ENCODE peak calls at places on chromosomes 2 and 18, in seven cellular contexts. G is heart right ventricle; H is A549; K is SJSA1; X is CD8-positive, alpha-beta memory T cell; V is transverse colon; A is AG10803. T is an unnamed sample.

GRCh38 chr2:219713110-219713509 is 85.7 kb downstream of the SLC4A3 start:
- DNase-seq in V (no peak), H (peak), G (no peak), A (peak), K (no peak), X (no peak), T (no peak)

GRCh38 chr18:35076556-35076955 is 35.3 kb downstream of the MAPRE2 start:
- DNase-seq in K (peak), H (no peak), X (no peak), G (no peak), V (no peak), A (peak), T (peak)

GRCh38 chr2:19185061-19185460 is 173.4 kb downstream of the OSR1 start:
- DNase-seq in X (no peak), G (no peak), H (no peak), A (peak), K (no peak), V (no peak), T (no peak)

GRCh38 chr2:37523861-37524362 is 147.5 kb downstream of the CDC42EP3 start:
- DNase-seq in G (no peak), A (peak), X (no peak), K (no peak), H (no peak), V (peak), T (no peak)

GRCh38 chr2:136375017-136375901 is 257.3 kb upstream of the CXCR4 start:
- DNase-seq in X (no peak), G (no peak), A (no peak), H (no peak), V (no peak), K (no peak), T (no peak)

GRCh38 chr2:84458436-84459027 is 548 bp downstream of the SUCLG1 start:
- DNase-seq in X (no peak), K (no peak), H (peak), G (no peak), V (peak), A (peak), T (no peak)

GRCh38 chr2:241680827-241681599 is 5.6 kb downstream of the DTYMK start:
- DNase-seq in K (peak), A (peak), V (no peak), H (peak), X (no peak), G (no peak), T (peak)

GRCh38 chr2:232372231-232373208 is 6.0 kb upstream of the ALPP start:
- DNase-seq in G (no peak), V (no peak), K (no peak), X (no peak), H (no peak), A (peak), T (peak)

GRCh38 chr2:65744801-65745200 is 312.4 kb upstream of the SPRED2 start:
- DNase-seq in G (no peak), A (no peak), X (no peak), H (no peak), K (no peak), V (no peak), T (no peak)

GRCh38 chr18:77127769-77128671 is 4.6 kb downstream of the MBP start:
- DNase-seq in H (peak), V (peak), X (peak), G (no peak), K (no peak), A (peak), T (peak)
- H3K4me3 ChIP-seq in H (peak), V (no peak), X (peak), G (no peak), K (no peak), A (peak), T (peak)

GRCh38 chr18:10927290-10927979 is 221.9 kb downstream of the PIEZO2 start:
- DNase-seq in K (peak), A (peak), H (no peak), V (no peak), X (no peak), G (no peak), T (peak)
- H3K4me3 ChIP-seq in K (peak), A (peak), H (no peak), V (no peak), X (no peak), G (no peak), T (no peak)

GRCh38 chr2:177606636-177607035 is 214.1 kb downstream of the AGPS start:
- DNase-seq in A (peak), X (no peak), V (no peak), G (no peak), H (no peak), K (no peak), T (no peak)
- H3K4me3 ChIP-seq in A (no peak), X (no peak), V (no peak), G (no peak), H (no peak), K (no peak), T (peak)

GRCh38 chr18:71038196-71038595 is 749.4 kb downstream of the SOCS6 start:
- DNase-seq in K (no peak), V (no peak), X (no peak), H (no peak), A (no peak), G (no peak), T (no peak)

GRCh38 chr18:71040161-71040560 is 751.3 kb downstream of the SOCS6 start:
- DNase-seq in K (no peak), A (no peak), X (no peak), V (no peak), H (no peak), G (no peak), T (no peak)

DNA sequence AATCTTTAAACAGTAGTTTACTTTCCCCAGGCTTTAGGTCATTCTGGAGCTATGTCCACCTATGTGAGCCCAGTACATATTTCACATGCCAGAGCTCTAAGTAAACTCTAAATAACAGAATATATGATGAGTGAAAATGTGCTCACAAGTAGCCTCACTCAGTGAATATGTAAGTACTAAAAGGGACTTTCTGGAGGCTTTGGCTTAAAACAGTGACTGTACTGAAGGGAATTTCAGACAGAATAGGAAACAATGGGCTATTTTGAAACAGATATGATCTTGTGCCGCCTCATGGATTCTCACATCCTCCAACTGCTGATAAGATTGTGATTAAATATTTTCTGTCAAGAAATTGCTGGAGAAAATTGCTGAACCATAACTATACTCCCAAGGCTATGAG is 747.9 kb downstream of the SOCS6 start:
- DNase-seq in H (peak), A (no peak), G (no peak), K (no peak), X (no peak), V (no peak), T (no peak)
- H3K4me3 ChIP-seq in H (no peak), A (no peak), G (no peak), K (no peak), X (no peak), V (no peak), T (no peak)

GRCh38 chr2:73970268-73970803 is 14.4 kb upstream of the TET3 start:
- DNase-seq in V (no peak), G (no peak), K (no peak), X (no peak), A (no peak), H (no peak), T (no peak)
- H3K4me3 ChIP-seq in V (no peak), G (no peak), K (no peak), X (no peak), A (no peak), H (no peak), T (no peak)